ENCODE peak calls at places on chromosomes 6 and 20, in five cellular contexts. U is astrocyte of the spinal cord, L is lower lobe of right lung, D is dorsolateral prefrontal cortex, K is Panc1. C is an unnamed sample.

GRCh38 chr6:156731436-156731835 is 45.7 kb upstream of the ARID1B start:
- DNase-seq in D (no peak), K (no peak), U (peak), L (no peak), C (peak)

GRCh38 chr6:75546401-75546800 is 52.8 kb upstream of the FILIP1 start:
- DNase-seq in D (no peak), K (no peak), L (no peak), U (peak), C (peak)

GRCh38 chr6:2708456-2708855 is 42.3 kb downstream of the MYLK4 start:
- DNase-seq in K (no peak), L (no peak), D (no peak), U (peak), C (peak)

GRCh38 chr6:40714576-40715500 is 127.7 kb upstream of the LRFN2 start:
- DNase-seq in D (no peak), K (peak), U (no peak), L (no peak), C (no peak)

GRCh38 chr20:9613871-9614270 is 99.5 kb downstream of the LAMP5 start:
- DNase-seq in L (no peak), D (no peak), K (no peak), U (no peak), C (peak)

GRCh38 chr6:163750436-163751031 is 336.0 kb downstream of the QKI start:
- DNase-seq in D (no peak), K (no peak), U (no peak), L (no peak), C (no peak)

GRCh38 chr20:12395404-12396159 is 477.9 kb downstream of the BTBD3 start:
- DNase-seq in D (no peak), L (no peak), U (no peak), K (no peak), C (no peak)

GRCh38 chr6:139164001-139164400 is 29.1 kb downstream of the HECA start:
- DNase-seq in K (no peak), D (no peak), U (no peak), L (no peak), C (no peak)

GRCh38 chr6:36756761-36757160 is 59.1 kb downstream of the RAB44 start:
- DNase-seq in K (no peak), U (no peak), L (no peak), D (no peak), C (no peak)

GRCh38 chr6:73285674-73286283 is 22.8 kb upstream of the KHDC1 start:
- DNase-seq in L (no peak), U (peak), D (no peak), K (no peak), C (peak)

GRCh38 chr6:148530394-148530923 is 187.8 kb downstream of the SASH1 start:
- DNase-seq in U (peak), L (no peak), K (no peak), D (no peak), C (peak)

GRCh38 chr6:108294297-108294786 is 512 bp upstream of the AFG1L start:
- DNase-seq in D (no peak), U (no peak), L (no peak), K (no peak), C (no peak)

GRCh38 chr6:96211341-96211740 is 195.6 kb downstream of the FUT9 start:
- DNase-seq in K (no peak), D (no peak), U (no peak), L (no peak), C (no peak)

GRCh38 chr6:99356641-99357040 is 7.2 kb upstream of the FAXC start:
- DNase-seq in D (no peak), U (no peak), K (no peak), L (no peak), C (no peak)

GRCh38 chr6:53873922-53874321 is 79.1 kb downstream of the LRRC1 start:
- DNase-seq in U (no peak), D (no peak), K (no peak), L (no peak), C (no peak)

GRCh38 chr20:13824459-13824858 is 39.6 kb downstream of the NDUFAF5 start:
- DNase-seq in D (no peak), L (no peak), K (no peak), U (no peak), C (no peak)

GRCh38 chr6:24927234-24927955 is 8.4 kb downstream of the RIPOR2 start:
- DNase-seq in D (no peak), L (no peak), U (no peak), K (no peak), C (no peak)

GRCh38 chr6:45455408-45455807 is 77.7 kb upstream of the SUPT3H start:
- DNase-seq in D (no peak), U (no peak), K (no peak), L (no peak), C (no peak)

GRCh38 chr20:24098886-24099285 is 110.3 kb upstream of the GGTLC1 start:
- DNase-seq in U (peak), K (no peak), D (no peak), L (no peak), C (peak)

GRCh38 chr20:56515657-56516381 is 8.7 kb upstream of the FAM209A start:
- DNase-seq in D (no peak), K (no peak), L (no peak), U (peak), C (peak)
- TF ChIP-seq CTCF in D (peak), K (no peak), L (no peak), U (peak), C (peak)

DNA sequence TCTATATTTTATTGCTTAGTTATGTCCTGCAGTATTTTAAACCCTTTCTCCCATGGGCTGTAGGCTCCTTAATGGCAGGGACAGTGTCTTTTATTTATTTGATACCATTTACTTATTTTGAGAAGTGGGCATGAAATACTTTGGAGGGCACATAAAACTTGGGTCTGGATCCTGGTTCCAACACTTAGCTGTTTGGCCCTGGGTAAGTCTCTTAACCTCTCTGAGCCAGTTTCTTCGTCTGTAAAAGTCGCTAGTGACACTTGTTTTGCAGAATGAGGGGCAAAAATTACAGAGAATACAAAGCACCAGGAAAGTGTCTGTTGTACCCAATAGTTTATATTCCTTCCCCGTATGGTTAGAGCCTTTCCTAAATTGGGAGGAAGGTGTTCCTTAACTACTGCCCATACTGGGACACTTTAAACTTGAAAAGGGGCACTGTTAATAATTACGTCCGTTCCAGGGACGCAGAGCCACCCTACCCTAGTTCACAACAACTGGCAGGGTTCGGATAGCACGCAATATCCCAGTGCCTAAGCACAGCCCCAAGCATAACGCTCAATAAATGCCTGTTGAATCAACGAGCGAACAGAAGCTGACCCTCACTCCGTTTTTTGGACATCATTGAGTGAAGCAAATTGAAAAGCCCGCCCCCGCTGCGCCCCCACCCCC is 6.0 kb upstream of the ARMC12 start:
- DNase-seq in D (no peak), K (no peak), U (no peak), L (no peak), C (no peak)
- H3K4me3 ChIP-seq in D (peak), K (peak), U (peak), L (peak), C (peak)

GRCh38 chr6:166257911-166258318 is 50.3 kb downstream of the PRR18 start:
- DNase-seq in L (no peak), U (no peak), D (no peak), K (no peak), C (no peak)
- TF ChIP-seq CTCF in L (no peak), U (no peak), D (no peak), K (no peak), C (no peak)

GRCh38 chr6:29021434-29021833 is 16.3 kb upstream of the ZNF311 start:
- DNase-seq in K (no peak), U (no peak), D (no peak), L (no peak), C (no peak)

GRCh38 chr6:29016559-29017427 is 11.7 kb upstream of the ZNF311 start:
- DNase-seq in L (peak), U (peak), D (peak), K (peak), C (peak)

GRCh38 chr6:29019629-29020028 is 14.5 kb upstream of the ZNF311 start:
- DNase-seq in K (no peak), U (no peak), D (no peak), L (no peak), C (no peak)

GRCh38 chr6:29014729-29015608 is 9.9 kb upstream of the ZNF311 start:
- DNase-seq in D (no peak), K (no peak), L (no peak), U (no peak), C (peak)

GRCh38 chr6:29017428-29017802 is 12.3 kb upstream of the ZNF311 start:
- DNase-seq in U (no peak), K (no peak), D (no peak), L (no peak), C (no peak)
- H3K4me3 ChIP-seq in U (no peak), K (no peak), D (peak), L (no peak), C (no peak)

DNA sequence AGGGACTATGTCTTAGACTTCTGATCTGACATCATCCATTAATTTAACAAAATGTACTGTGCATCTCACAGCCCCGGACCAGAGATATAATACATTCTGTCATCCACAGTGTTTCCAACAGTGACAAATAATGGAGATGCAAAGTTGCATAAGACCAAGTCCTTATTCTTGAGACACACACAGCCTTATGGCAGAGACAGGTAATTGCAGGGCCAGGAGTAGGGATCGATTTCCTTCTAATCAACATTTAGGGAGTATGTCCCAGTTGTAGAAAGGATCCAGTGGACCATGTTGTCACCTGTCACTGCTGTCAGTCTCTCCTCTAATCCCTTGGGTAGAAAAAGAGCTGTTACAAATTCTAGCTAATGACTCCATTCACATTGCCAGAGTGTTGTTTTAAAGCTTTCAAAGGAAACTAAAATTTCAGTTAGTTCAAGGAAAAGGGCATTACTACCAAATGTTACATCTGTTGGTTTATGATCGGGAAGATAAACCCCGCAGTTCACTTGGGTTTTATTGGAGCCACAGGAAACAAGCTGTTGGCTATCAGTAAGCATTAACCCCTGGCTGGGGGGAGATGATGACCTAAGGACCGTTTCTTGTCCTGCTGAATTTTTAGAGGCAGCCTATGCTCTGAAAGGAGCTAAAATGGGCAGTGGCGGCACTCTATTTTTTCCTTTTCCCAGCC is 111.4 kb upstream of the ATXN1 start:
- DNase-seq in D (no peak), L (no peak), U (no peak), K (no peak), C (no peak)
- TF ChIP-seq CTCF in D (no peak), L (no peak), U (no peak), K (no peak), C (peak)

GRCh38 chr20:40692240-40693011 is 3.4 kb upstream of the MAFB start:
- DNase-seq in L (no peak), K (no peak), D (no peak), U (no peak), C (no peak)
- H3K4me3 ChIP-seq in L (no peak), K (no peak), D (no peak), U (no peak), C (no peak)

GRCh38 chr20:43695571-43695970 is 28.7 kb downstream of the MYBL2 start:
- DNase-seq in L (no peak), K (no peak), U (no peak), D (no peak), C (no peak)

GRCh38 chr20:43689165-43689564 is 22.3 kb downstream of the MYBL2 start:
- DNase-seq in K (no peak), D (no peak), U (no peak), L (no peak), C (no peak)

GRCh38 chr20:43694763-43695162 is 27.8 kb downstream of the MYBL2 start:
- DNase-seq in U (no peak), D (no peak), K (no peak), L (no peak), C (no peak)

GRCh38 chr20:43690943-43691598 is 24.2 kb downstream of the MYBL2 start:
- DNase-seq in U (no peak), D (no peak), K (no peak), L (no peak), C (no peak)

GRCh38 chr20:43691928-43692524 is 25.1 kb downstream of the MYBL2 start:
- DNase-seq in K (peak), D (peak), L (no peak), U (peak), C (peak)
- TF ChIP-seq CTCF in K (no peak), D (peak), L (peak), U (peak), C (peak)

GRCh38 chr20:51958636-51959542 is 156.6 kb upstream of the SALL4 start:
- DNase-seq in D (no peak), K (no peak), L (no peak), U (peak), C (peak)
- H3K4me3 ChIP-seq in D (no peak), K (no peak), L (no peak), U (no peak), C (no peak)